ENCODE peak calls at places on chromosomes 11 and 22, in seven cellular contexts. Y, D, G, Z, W, R and J are unnamed samples.

GRCh38 chr22:39174498-39175120 is 22.1 kb upstream of the CBX7 start:
- DNase-seq in Y (peak), D (peak), G (peak), Z (peak), W (peak), R (peak), J (peak)

GRCh38 chr11:64519541-64519940 is 71.5 kb upstream of the SLC22A12 start:
- DNase-seq in Y (no peak), D (no peak), G (no peak), Z (no peak), W (no peak), R (no peak), J (no peak)

GRCh38 chr11:86162257-86162656 is 82.3 kb upstream of the EED start:
- DNase-seq in Y (no peak), D (peak), G (peak), Z (no peak), W (peak), R (no peak), J (peak)

GRCh38 chr11:65432686-65433582 is 10.3 kb downstream of the NEAT1 start:
- DNase-seq in Y (no peak), D (peak), G (no peak), Z (no peak), W (no peak), R (no peak), J (no peak)

GRCh38 chr11:60078021-60078420 is 10.4 kb upstream of the MS4A2 start:
- DNase-seq in Y (no peak), D (no peak), G (no peak), Z (no peak), W (no peak), R (no peak), J (no peak)

GRCh38 chr22:36383110-36383581 is 4.6 kb downstream of the MYH9 start:
- DNase-seq in Y (no peak), D (peak), G (no peak), Z (peak), W (no peak), R (peak), J (no peak)

GRCh38 chr11:47552581-47553416 is at the start of gene CELF1:
- DNase-seq in Y (peak), D (peak), G (peak), Z (peak), W (peak), R (peak), J (peak)

GRCh38 chr11:44680982-44681597 is 45.7 kb upstream of the TSPAN18 start:
- DNase-seq in Y (peak), D (peak), G (no peak), Z (peak), W (no peak), R (peak), J (no peak)

GRCh38 chr11:115874843-115875242 is 370.6 kb upstream of the CADM1 start:
- DNase-seq in Y (no peak), D (no peak), G (no peak), Z (no peak), W (no peak), R (no peak), J (no peak)

GRCh38 chr11:77823775-77824174 is 2.8 kb downstream of the AAMDC start:
- DNase-seq in Y (no peak), D (no peak), G (no peak), Z (no peak), W (no peak), R (no peak), J (no peak)

GRCh38 chr22:43002198-43002577 is 12.8 kb downstream of the PACSIN2 start:
- DNase-seq in Y (no peak), D (peak), G (no peak), Z (no peak), W (no peak), R (no peak), J (no peak)